ENCODE peak calls at places on chromosome 12, in five cellular contexts. L is choroid plexus epithelial cell; A is right atrium auricular region; P is CD8-positive, alpha-beta T cell; D is GM23248. O is an unnamed sample.
A peak's percentile ranks its signal among the peaks of the same experiment; 100 is the strongest.

GRCh38 chr12:59005195-59005961 is 85.1 kb upstream of the LRIG3 start:
- DNase-seq in L (peak; percentile 41), A (no peak), P (no peak), D (peak; percentile 62), O (no peak)

GRCh38 chr12:52319097-52319496 is 2.1 kb downstream of the KRT83 start:
- DNase-seq in L (peak; percentile 23), A (no peak), P (no peak), D (no peak), O (no peak)

GRCh38 chr12:21239866-21240265 is 94.9 kb downstream of the SLCO1A2 start:
- DNase-seq in L (no peak), A (no peak), P (no peak), D (no peak), O (no peak)

GRCh38 chr12:6065872-6066217 is 58.6 kb downstream of the VWF start:
- DNase-seq in L (no peak), A (no peak), P (no peak), D (peak; percentile 64), O (no peak)

GRCh38 chr12:55188974-55189556 is 31.8 kb upstream of the OR10A7 start:
- DNase-seq in L (peak; percentile 90), A (no peak), P (peak; percentile 16), D (peak; percentile 63), O (peak; percentile 23)

GRCh38 chr12:3888654-3889053 is 15.5 kb upstream of the PARP11 start:
- DNase-seq in L (no peak), A (no peak), P (no peak), D (no peak), O (no peak)

GRCh38 chr12:5988088-5988487 is 43.0 kb upstream of the ANO2 start:
- DNase-seq in L (no peak), A (no peak), P (no peak), D (no peak), O (no peak)

GRCh38 chr12:53217049-53217929 is 10.2 kb upstream of the ITGB7 start:
- DNase-seq in L (peak; percentile 27), A (no peak), P (no peak), D (peak; percentile 86), O (no peak)

GRCh38 chr12:46214668-46215429 is 54.0 kb downstream of the SLC38A1 start:
- DNase-seq in L (no peak), A (no peak), P (peak; percentile 74), D (no peak), O (peak; percentile 68)

GRCh38 chr12:76277480-76277879 is 70.7 kb downstream of the BBS10 start:
- DNase-seq in L (peak; percentile 89), A (no peak), P (no peak), D (peak; percentile 59), O (no peak)

GRCh38 chr12:52605542-52605941 is 4.3 kb upstream of the KRT72 start:
- DNase-seq in L (no peak), A (no peak), P (no peak), D (no peak), O (no peak)

GRCh38 chr12:41188058-41188840 is at the start of gene PDZRN4:
- DNase-seq in L (no peak), A (peak; percentile 60), P (no peak), D (no peak), O (peak; percentile 14)

GRCh38 chr12:119512772-119513497 is 80.6 kb upstream of the TMEM233 start:
- DNase-seq in L (peak; percentile 5), A (no peak), P (no peak), D (peak; percentile 27), O (no peak)

GRCh38 chr12:112303004-112303403 is 79.2 kb downstream of the HECTD4 start:
- DNase-seq in L (peak; percentile 87), A (no peak), P (peak; percentile 22), D (peak; percentile 71), O (peak; percentile 80)

GRCh38 chr12:104686196-104686595 is 229.4 kb downstream of the CHST11 start:
- DNase-seq in L (peak; percentile 49), A (no peak), P (no peak), D (peak; percentile 68), O (no peak)

GRCh38 chr12:104974626-104975290 is 11.4 kb upstream of the NOPCHAP1 start:
- DNase-seq in L (no peak), A (no peak), P (no peak), D (peak; percentile 91), O (peak; percentile 77)

GRCh38 chr12:69415471-69416275 is 54.5 kb upstream of the FRS2 start:
- DNase-seq in L (peak; percentile 95), A (peak; percentile 68), P (no peak), D (peak; percentile 88), O (peak; percentile 6)

GRCh38 chr12:26416550-26416949 is 221.2 kb downstream of the SSPN start:
- DNase-seq in L (no peak), A (no peak), P (no peak), D (no peak), O (no peak)

GRCh38 chr12:132407525-132407924 is 78.1 kb upstream of the GALNT9 start:
- DNase-seq in L (no peak), A (no peak), P (no peak), D (peak; percentile 22), O (no peak)

GRCh38 chr12:131943876-131944275 is 5.9 kb upstream of the EP400 start:
- DNase-seq in L (no peak), A (peak; percentile 18), P (no peak), D (no peak), O (no peak)

GRCh38 chr12:130577348-130577747 is 138.8 kb downstream of the RIMBP2 start:
- DNase-seq in L (no peak), A (no peak), P (no peak), D (no peak), O (no peak)

GRCh38 chr12:30201301-30202160 is 417.8 kb upstream of the TMTC1 start:
- DNase-seq in L (peak; percentile 5), A (no peak), P (no peak), D (peak; percentile 10), O (no peak)
- H3K4me3 ChIP-seq in L (peak overlapping the region; percentile 33), A (peak overlapping the region; percentile 47), P (no peak overlapping the region), D (no peak overlapping the region), O (no peak overlapping the region)

GRCh38 chr12:48786591-48787544 is 2.0 kb downstream of the ADCY6 start:
- DNase-seq in L (no peak), A (no peak), P (no peak), D (no peak), O (no peak)
- H3K4me3 ChIP-seq in L (no peak overlapping the region), A (peak overlapping the region; percentile 97), P (no peak overlapping the region), D (peak overlapping the region; percentile 94), O (no peak overlapping the region)

GRCh38 chr12:14238224-14238792 is 127.2 kb upstream of the ATF7IP start:
- DNase-seq in L (peak; percentile 72), A (no peak), P (no peak), D (peak; percentile 59), O (no peak)

GRCh38 chr12:14243941-14244340 is 121.5 kb upstream of the ATF7IP start:
- DNase-seq in L (no peak), A (no peak), P (no peak), D (no peak), O (no peak)

GRCh38 chr12:14239350-14239934 is 126.0 kb upstream of the ATF7IP start:
- DNase-seq in L (peak; percentile 37), A (peak; percentile 65), P (no peak), D (peak; percentile 53), O (peak; percentile 78)

GRCh38 chr12:14240873-14241220 is 124.6 kb upstream of the ATF7IP start:
- DNase-seq in L (no peak), A (no peak), P (no peak), D (no peak), O (no peak)

GRCh38 chr12:14239935-14240872 is 125.3 kb upstream of the ATF7IP start:
- DNase-seq in L (no peak), A (no peak), P (no peak), D (no peak), O (peak; percentile 83)
- H3K4me3 ChIP-seq in L (no peak overlapping the region), A (peak overlapping the region; percentile 26), P (peak overlapping the region; percentile 33), D (peak overlapping the region; percentile 22), O (peak overlapping the region; percentile 49)

DNA sequence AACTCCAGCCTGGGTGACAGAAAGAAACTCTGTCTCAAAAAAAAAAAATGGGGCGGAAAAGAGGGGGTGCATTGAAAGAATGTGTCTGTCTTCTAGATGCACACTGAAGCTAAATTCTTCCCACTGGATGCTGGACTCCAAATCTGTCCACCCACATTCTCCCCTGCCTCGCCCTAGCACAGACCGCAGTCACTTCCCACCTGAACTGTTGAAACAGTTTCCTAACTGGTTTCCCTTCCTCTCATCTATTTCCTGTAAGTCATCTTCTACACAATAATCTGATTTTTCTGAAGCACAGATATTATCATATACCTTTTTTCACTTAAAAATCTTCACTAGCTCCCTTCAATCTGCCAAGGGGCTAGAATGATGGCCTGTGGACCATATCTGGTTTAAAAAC is 1.5 kb upstream of the HCAR1 start:
- DNase-seq in L (no peak), A (no peak), P (no peak), D (no peak), O (no peak)
- H3K4me3 ChIP-seq in L (no peak overlapping the region), A (no peak overlapping the region), P (no peak overlapping the region), D (no peak overlapping the region), O (no peak overlapping the region)

GRCh38 chr12:93753285-93753684 is 76.1 kb downstream of the CRADD start:
- DNase-seq in L (no peak), A (no peak), P (no peak), D (no peak), O (no peak)
- H3K4me3 ChIP-seq in L (no peak overlapping the region), A (no peak overlapping the region), P (no peak overlapping the region), D (no peak overlapping the region), O (no peak overlapping the region)

GRCh38 chr12:121576851-121577391 is 3.9 kb downstream of the KDM2B start:
- DNase-seq in L (peak; percentile 55), A (no peak), P (no peak), D (peak; percentile 91), O (no peak)
- H3K4me3 ChIP-seq in L (no peak overlapping the region), A (no peak overlapping the region), P (no peak overlapping the region), D (peak overlapping the region; percentile 80), O (no peak overlapping the region)

GRCh38 chr12:49342914-49343731 is 3.6 kb upstream of the DNAJC22 start:
- DNase-seq in L (no peak), A (no peak), P (no peak), D (peak; percentile 33), O (no peak)
- H3K4me3 ChIP-seq in L (peak overlapping the region; percentile 20), A (peak overlapping the region; percentile 51), P (peak overlapping the region; percentile 52), D (peak overlapping the region; percentile 67), O (peak overlapping the region; percentile 15)

O was measured in GM06990.